ENCODE peak calls at places on chromosome 16, in four cellular contexts. M, S, B and O are unnamed samples.

GRCh38 chr16:28974007-28974436 is 556 bp upstream of the SPNS1 start:
- DNase-seq in M (peak; percentile 71), S (no peak), B (peak; percentile 73), O (peak; percentile 70)

GRCh38 chr16:1773703-1774455 is 945 bp upstream of the MRPS34 start:
- DNase-seq in M (no peak), S (no peak), B (no peak), O (no peak)

GRCh38 chr16:3756113-3756512 is 38.8 kb upstream of the TRAP1 start:
- DNase-seq in M (no peak), S (no peak), B (no peak), O (no peak)

GRCh38 chr16:48393843-48394703 is 8.9 kb upstream of the SIAH1 start:
- DNase-seq in M (no peak), B (no peak), S (peak; percentile 87), O (peak; percentile 72)

GRCh38 chr16:61323456-61323855 is 712.8 kb downstream of the CDH8 start:
- DNase-seq in B (peak; percentile 48), M (no peak), S (no peak), O (no peak)

GRCh38 chr16:81633147-81633619 is 145.9 kb upstream of the PLCG2 start:
- DNase-seq in S (no peak), M (peak; percentile 58), B (no peak), O (no peak)

GRCh38 chr16:19914877-19915276 is 30.2 kb upstream of the GPRC5B start:
- DNase-seq in S (no peak), M (no peak), B (no peak), O (no peak)

GRCh38 chr16:50697881-50698767 is 4.7 kb downstream of the NOD2 start:
- DNase-seq in M (no peak), S (peak; percentile 75), B (no peak), O (no peak)

GRCh38 chr16:55501549-55502322 is 7.1 kb upstream of the LPCAT2 start:
- DNase-seq in M (no peak), B (no peak), S (no peak), O (no peak)

GRCh38 chr16:53282975-53283946 is 151.0 kb upstream of the RBL2 start:
- DNase-seq in B (no peak), S (no peak), M (peak; percentile 53), O (no peak)

GRCh38 chr16:88772871-88773811 is 11.9 kb downstream of the PIEZO1 start:
- DNase-seq in B (peak; percentile 98), M (peak; percentile 65), S (no peak), O (no peak)

GRCh38 chr16:1444730-1445517 is 568 bp upstream of the CCDC154 start:
- DNase-seq in B (no peak), M (no peak), S (no peak), O (no peak)

GRCh38 chr16:46696957-46697356 is 7.5 kb downstream of the ORC6 start:
- DNase-seq in M (no peak), S (no peak), B (no peak), O (no peak)

GRCh38 chr16:55264949-55265348 is 59.1 kb upstream of the IRX6 start:
- DNase-seq in S (no peak), B (peak; percentile 51), M (no peak), O (no peak)

GRCh38 chr16:30875881-30876791 is 17.7 kb downstream of the BCL7C start:
- DNase-seq in S (no peak), B (peak; percentile 26), M (no peak), O (no peak)

GRCh38 chr16:58933186-58933585 is 199.1 kb upstream of the GOT2 start:
- DNase-seq in M (no peak), B (no peak), S (no peak), O (no peak)

GRCh38 chr16:48126801-48127644 is 28.8 kb downstream of the ABCC12 start:
- DNase-seq in B (peak; percentile 39), S (peak; percentile 54), M (no peak), O (no peak)

GRCh38 chr16:57998484-57998883 is 2.0 kb downstream of the ZNF319 start:
- DNase-seq in B (no peak), S (no peak), M (no peak), O (no peak)

GRCh38 chr16:54930034-54930938 is at the start of gene IRX5:
- DNase-seq in B (peak; percentile 95), M (peak; percentile 94), S (peak; percentile 57), O (peak; percentile 81)

GRCh38 chr16:25707982-25708583 is 16.3 kb downstream of the HS3ST4 start:
- DNase-seq in S (no peak), B (peak; percentile 13), M (peak; percentile 32), O (no peak)

GRCh38 chr16:13478991-13479390 is 441.0 kb upstream of the ERCC4 start:
- DNase-seq in B (no peak), M (no peak), S (no peak), O (no peak)

GRCh38 chr16:78524066-78524595 is 424.7 kb downstream of the WWOX start:
- DNase-seq in B (no peak), M (no peak), S (no peak), O (no peak)

GRCh38 chr16:56689171-56689570 is 6.9 kb downstream of the MT1X start:
- DNase-seq in S (no peak), M (no peak), B (peak; percentile 82), O (no peak)

GRCh38 chr16:56688762-56689161 is 6.5 kb downstream of the MT1X start:
- DNase-seq in M (no peak), B (peak; percentile 66), S (no peak), O (no peak)

GRCh38 chr16:56684926-56685590 is 2.8 kb downstream of the MT1X start:
- DNase-seq in B (no peak), M (no peak), S (peak; percentile 84), O (no peak)

GRCh38 chr16:56684256-56684925 is 2.1 kb downstream of the MT1X start:
- DNase-seq in B (no peak), S (peak; percentile 48), M (no peak), O (no peak)

DNA sequence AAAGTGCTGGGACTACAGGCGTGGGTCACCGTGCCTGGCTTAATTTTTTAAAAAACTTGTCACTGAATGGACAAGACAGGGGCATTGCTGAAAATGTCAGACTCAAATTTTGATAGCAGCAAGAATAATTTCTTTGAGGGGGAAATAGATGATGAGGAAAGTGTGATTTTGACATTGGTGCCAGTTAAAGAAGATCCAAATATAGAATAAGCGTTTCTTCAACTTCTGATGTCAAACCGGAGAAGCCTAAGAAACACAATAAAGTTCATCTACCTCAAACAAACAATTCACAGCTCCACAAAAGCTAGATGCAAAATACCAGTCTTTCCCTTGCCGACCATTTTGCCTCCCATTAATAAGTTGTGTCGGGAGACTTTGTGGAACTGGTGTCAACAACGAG is 4.5 kb downstream of the MT1X start:
- DNase-seq in S (no peak), M (no peak), B (no peak), O (no peak)
- H3K4me1 ChIP-seq in S (peaks cover 20% of the 10 kb centered on the region), M (peaks cover 10% of the 10 kb centered on the region), B (peaks cover 24% of the 10 kb centered on the region), O (no peaks in the 10 kb centered on the region)

GRCh38 chr16:23835390-23836077 is at the start of gene PRKCB:
- DNase-seq in S (peak; percentile 15), M (peak; percentile 55), B (no peak), O (no peak)

GRCh38 chr16:23836404-23837291 is 865 bp downstream of the PRKCB start:
- DNase-seq in B (no peak), M (no peak), S (no peak), O (no peak)

GRCh38 chr16:23838485-23839142 is 2.8 kb downstream of the PRKCB start:
- DNase-seq in M (no peak), S (no peak), B (no peak), O (no peak)

GRCh38 chr16:23836078-23836403 is 258 bp downstream of the PRKCB start:
- DNase-seq in B (no peak), M (no peak), S (no peak), O (no peak)

GRCh38 chr16:23837553-23838308 is 1.9 kb downstream of the PRKCB start:
- DNase-seq in S (no peak), M (no peak), B (no peak), O (no peak)
- H3K4me3 ChIP-seq in S (no peak overlapping the region), M (no peak overlapping the region), B (no peak overlapping the region), O (no peak overlapping the region)

GRCh38 chr16:15983898-15984297 is 34.5 kb downstream of the ABCC1 start:
- DNase-seq in B (no peak), S (no peak), M (no peak), O (no peak)

GRCh38 chr16:15988268-15989013 is 39.0 kb downstream of the ABCC1 start:
- DNase-seq in S (no peak), B (no peak), M (no peak), O (no peak)

GRCh38 chr16:15985144-15985543 is 35.7 kb downstream of the ABCC1 start:
- DNase-seq in M (no peak), S (no peak), B (no peak), O (no peak)

GRCh38 chr16:15990902-15991301 is 41.5 kb downstream of the ABCC1 start:
- DNase-seq in S (no peak), B (no peak), M (no peak), O (no peak)

DNA sequence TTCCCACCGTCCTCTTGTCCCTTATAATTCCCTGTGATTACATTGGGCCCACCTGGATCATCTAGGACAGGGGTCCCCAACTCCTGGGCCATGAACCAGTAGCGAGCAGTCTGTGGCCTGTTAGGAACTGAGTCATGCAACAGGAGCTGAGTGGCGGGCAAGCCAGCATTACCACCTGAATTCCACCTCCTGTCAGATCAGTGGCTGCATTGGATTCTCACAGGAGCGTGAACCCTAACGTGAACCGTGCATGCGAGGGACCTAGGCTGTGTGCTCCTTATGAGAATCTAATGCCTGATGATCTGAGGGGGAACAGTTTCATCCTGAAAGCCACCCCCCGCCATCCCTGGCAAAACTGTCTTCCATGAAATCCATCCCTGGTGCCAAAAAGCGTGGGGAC is 36.8 kb downstream of the ABCC1 start:
- DNase-seq in S (no peak), B (no peak), M (no peak), O (no peak)
- H3K4me1 ChIP-seq in S (peaks cover 70% of the 10 kb centered on the region), B (peaks cover 10% of the 10 kb centered on the region), M (no peaks in the 10 kb centered on the region), O (peaks cover 45% of the 10 kb centered on the region)

GRCh38 chr16:21265104-21265825 is 12.8 kb downstream of the CRYM start:
- DNase-seq in B (no peak), S (no peak), M (no peak), O (no peak)

GRCh38 chr16:21264226-21265036 is 13.7 kb downstream of the CRYM start:
- DNase-seq in S (no peak), B (no peak), M (no peak), O (no peak)

GRCh38 chr16:21263640-21264211 is 14.4 kb downstream of the CRYM start:
- DNase-seq in M (peak; percentile 11), S (no peak), B (no peak), O (no peak)

GRCh38 chr16:21260870-21261791 is 17.0 kb downstream of the CRYM start:
- DNase-seq in S (no peak), B (peak; percentile 7), M (peak; percentile 52), O (no peak)

DNA sequence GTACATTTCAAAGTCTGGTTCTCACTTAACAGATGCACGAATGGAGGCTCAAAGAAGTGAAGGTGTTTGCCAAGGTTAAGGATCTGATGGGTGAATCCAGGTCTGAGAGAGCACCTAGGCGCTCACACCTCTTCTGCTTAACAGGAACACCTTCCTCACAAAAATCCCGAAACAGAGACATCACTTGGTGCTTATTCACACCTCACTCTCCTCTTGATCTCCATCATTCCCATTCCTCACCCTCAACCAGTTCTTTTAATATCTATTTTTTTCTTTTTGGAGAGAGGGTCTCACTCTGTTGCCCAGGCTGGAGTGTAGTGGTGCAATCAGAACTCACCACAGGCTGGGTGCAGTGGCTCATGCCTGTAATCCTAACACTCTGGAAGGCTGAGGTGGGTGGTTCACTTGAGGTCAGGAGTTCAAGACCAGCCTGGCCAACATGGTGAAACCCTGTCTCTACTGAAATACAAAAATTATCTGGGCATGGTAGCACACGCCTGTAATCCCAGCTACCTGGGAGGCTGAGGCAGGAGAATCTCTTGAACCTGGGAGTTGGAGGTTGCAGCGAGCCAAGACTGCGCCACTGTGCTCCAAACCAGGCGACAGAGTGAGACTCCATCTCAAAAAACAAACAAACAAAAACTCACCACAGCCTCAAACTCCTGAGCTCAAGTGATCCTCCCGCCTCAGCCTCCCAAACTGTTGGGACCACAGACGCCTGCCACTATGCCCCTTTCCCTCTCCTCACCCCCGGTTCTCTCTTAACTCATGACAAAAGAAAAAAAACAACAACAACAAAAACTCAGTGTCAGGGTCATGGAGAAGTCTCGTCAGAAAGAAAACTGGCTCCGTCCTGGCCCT is 15.1 kb downstream of the CRYM start:
- DNase-seq in S (no peak), M (no peak), B (no peak), O (no peak)
- H3K4me3 ChIP-seq in S (no peak overlapping the region), M (no peak overlapping the region), B (no peak overlapping the region), O (no peak overlapping the region)